ENCODE peak calls at places on chromosome 7, in seven cellular contexts. Q is lower lobe of right lung; S is glutamatergic neuron; K is HAP-1; L is GM10248; M is spleen; G is activated naive CD4-positive, alpha-beta T cell. T is an unnamed sample.

GRCh38 chr7:101542527-101543241 is 86.4 kb downstream of the MYL10 start:
- DNase-seq in Q (peak), S (peak), K (peak), L (peak), M (peak), G (peak), T (no peak)

GRCh38 chr7:140316165-140316661 is 82.1 kb downstream of the SLC37A3 start:
- DNase-seq in Q (peak), S (no peak), K (no peak), L (no peak), M (no peak), G (no peak), T (no peak)

GRCh38 chr7:13835442-13835841 is 154.0 kb downstream of the ETV1 start:
- DNase-seq in Q (no peak), S (no peak), K (no peak), L (no peak), M (no peak), G (no peak), T (no peak)

GRCh38 chr7:101216860-101217387 is 457 bp downstream of the PLOD3 start:
- DNase-seq in Q (no peak), S (no peak), K (peak), L (no peak), M (peak), G (no peak), T (no peak)

GRCh38 chr7:5420108-5420840 is 3.4 kb downstream of the TNRC18 start:
- DNase-seq in Q (peak), S (peak), K (peak), L (no peak), M (peak), G (no peak), T (peak)

GRCh38 chr7:134866581-134866980 is 87.1 kb downstream of the CALD1 start:
- DNase-seq in Q (no peak), S (no peak), K (no peak), L (no peak), M (no peak), G (no peak), T (no peak)

GRCh38 chr7:94135180-94135579 is 131.0 kb upstream of the BET1 start:
- DNase-seq in Q (no peak), S (no peak), K (no peak), L (no peak), M (no peak), G (no peak), T (no peak)

GRCh38 chr7:110386914-110387313 is 704.0 kb upstream of the LRRN3 start:
- DNase-seq in Q (no peak), S (no peak), K (no peak), L (no peak), M (no peak), G (no peak), T (no peak)

GRCh38 chr7:123468303-123468702 is 66.1 kb downstream of the IQUB start:
- DNase-seq in Q (no peak), S (no peak), K (no peak), L (no peak), M (no peak), G (no peak), T (no peak)

GRCh38 chr7:82167568-82168314 is 275.8 kb downstream of the CACNA2D1 start:
- DNase-seq in Q (no peak), S (no peak), K (no peak), L (no peak), M (no peak), G (no peak), T (no peak)

GRCh38 chr7:76358053-76358477 is 726 bp downstream of the YWHAG start:
- DNase-seq in Q (peak), S (no peak), K (peak), L (no peak), M (peak), G (peak), T (no peak)

GRCh38 chr7:93132216-93132615 is 14.4 kb upstream of the SAMD9 start:
- DNase-seq in Q (no peak), S (no peak), K (no peak), L (no peak), M (no peak), G (no peak), T (no peak)

GRCh38 chr7:46558482-46559193 is 637.6 kb upstream of the IGFBP3 start:
- DNase-seq in Q (no peak), S (no peak), K (no peak), L (no peak), M (no peak), G (no peak), T (no peak)

T was measured in cortex of kidney.